ENCODE peak calls at places on chromosomes 7 and 10, in eight cellular contexts. One of them, this sample, is unnamed.

GRCh38 chr7:146201945-146202344 is 85.3 kb downstream of the CNTNAP2 start:
- DNase-seq in activated CD8-positive, alpha-beta T cell treated with anti-CD3 and anti-CD28 coated beads for 36 hours: no peak
- DNase-seq in WERI-Rb-1: no peak
- DNase-seq in GM18507: no peak
- DNase-seq in NCI-H2029: no peak
- DNase-seq in memory B cell: no peak
- DNase-seq in HL-60: no peak
- DNase-seq in fibroblast of lung: no peak
- DNase-seq in this sample: no peak

GRCh38 chr7:106867641-106868351 is 2.7 kb downstream of the PIK3CG start:
- DNase-seq in WERI-Rb-1: no peak
- DNase-seq in memory B cell: no peak
- DNase-seq in HL-60: no peak
- DNase-seq in GM18507: no peak
- DNase-seq in NCI-H2029: no peak
- DNase-seq in fibroblast of lung: no peak
- DNase-seq in activated CD8-positive, alpha-beta T cell treated with anti-CD3 and anti-CD28 coated beads for 36 hours: no peak
- DNase-seq in this sample: no peak

GRCh38 chr7:149455175-149455950 is 5.5 kb downstream of the ZNF777 start:
- DNase-seq in WERI-Rb-1: no peak
- DNase-seq in activated CD8-positive, alpha-beta T cell treated with anti-CD3 and anti-CD28 coated beads for 36 hours: no peak
- DNase-seq in memory B cell: no peak
- DNase-seq in GM18507: no peak
- DNase-seq in HL-60: no peak
- DNase-seq in NCI-H2029: no peak
- DNase-seq in fibroblast of lung: no peak
- DNase-seq in this sample: no peak

GRCh38 chr7:96996111-96996936 is 9.0 kb upstream of the DLX6 start:
- DNase-seq in WERI-Rb-1: peak
- DNase-seq in fibroblast of lung: no peak
- DNase-seq in HL-60: no peak
- DNase-seq in NCI-H2029: no peak
- DNase-seq in GM18507: no peak
- DNase-seq in memory B cell: no peak
- DNase-seq in activated CD8-positive, alpha-beta T cell treated with anti-CD3 and anti-CD28 coated beads for 36 hours: no peak
- DNase-seq in this sample: no peak

GRCh38 chr10:130652964-130653578 is 516.9 kb downstream of the GLRX3 start:
- DNase-seq in GM18507: no peak
- DNase-seq in NCI-H2029: no peak
- DNase-seq in activated CD8-positive, alpha-beta T cell treated with anti-CD3 and anti-CD28 coated beads for 36 hours: no peak
- DNase-seq in HL-60: no peak
- DNase-seq in fibroblast of lung: no peak
- DNase-seq in memory B cell: no peak
- DNase-seq in WERI-Rb-1: no peak
- DNase-seq in this sample: no peak

GRCh38 chr10:59625842-59626522 is 83.7 kb downstream of the SLC16A9 start:
- DNase-seq in WERI-Rb-1: peak
- DNase-seq in HL-60: peak
- DNase-seq in GM18507: peak
- DNase-seq in activated CD8-positive, alpha-beta T cell treated with anti-CD3 and anti-CD28 coated beads for 36 hours: peak
- DNase-seq in NCI-H2029: no peak
- DNase-seq in memory B cell: peak
- DNase-seq in fibroblast of lung: peak
- DNase-seq in this sample: peak

GRCh38 chr7:122304604-122304975 is at the start of gene FEZF1:
- DNase-seq in NCI-H2029: no peak
- DNase-seq in HL-60: no peak
- DNase-seq in fibroblast of lung: no peak
- DNase-seq in WERI-Rb-1: peak
- DNase-seq in GM18507: no peak
- DNase-seq in activated CD8-positive, alpha-beta T cell treated with anti-CD3 and anti-CD28 coated beads for 36 hours: no peak
- DNase-seq in memory B cell: no peak
- DNase-seq in this sample: no peak

GRCh38 chr7:40288827-40289226 is 154.0 kb downstream of the SUGCT start:
- DNase-seq in WERI-Rb-1: no peak
- DNase-seq in HL-60: no peak
- DNase-seq in NCI-H2029: no peak
- DNase-seq in fibroblast of lung: no peak
- DNase-seq in memory B cell: no peak
- DNase-seq in activated CD8-positive, alpha-beta T cell treated with anti-CD3 and anti-CD28 coated beads for 36 hours: no peak
- DNase-seq in GM18507: no peak
- DNase-seq in this sample: no peak

GRCh38 chr7:132546366-132547145 is 29.7 kb downstream of the PLXNA4 start:
- DNase-seq in WERI-Rb-1: peak
- DNase-seq in memory B cell: no peak
- DNase-seq in HL-60: no peak
- DNase-seq in GM18507: no peak
- DNase-seq in fibroblast of lung: no peak
- DNase-seq in activated CD8-positive, alpha-beta T cell treated with anti-CD3 and anti-CD28 coated beads for 36 hours: no peak
- DNase-seq in NCI-H2029: no peak
- DNase-seq in this sample: no peak

GRCh38 chr7:5001003-5001402 is 42.0 kb upstream of the MMD2 start:
- DNase-seq in GM18507: no peak
- DNase-seq in WERI-Rb-1: no peak
- DNase-seq in fibroblast of lung: no peak
- DNase-seq in HL-60: no peak
- DNase-seq in activated CD8-positive, alpha-beta T cell treated with anti-CD3 and anti-CD28 coated beads for 36 hours: no peak
- DNase-seq in memory B cell: no peak
- DNase-seq in NCI-H2029: no peak
- DNase-seq in this sample: no peak

GRCh38 chr7:25854608-25855497 is 297.1 kb upstream of the NFE2L3 start:
- DNase-seq in GM18507: no peak
- DNase-seq in memory B cell: no peak
- DNase-seq in activated CD8-positive, alpha-beta T cell treated with anti-CD3 and anti-CD28 coated beads for 36 hours: peak
- DNase-seq in HL-60: peak
- DNase-seq in fibroblast of lung: peak
- DNase-seq in WERI-Rb-1: peak
- DNase-seq in NCI-H2029: peak
- DNase-seq in this sample: peak

GRCh38 chr7:30321992-30322637 is 37.7 kb downstream of the ZNRF2 start:
- DNase-seq in activated CD8-positive, alpha-beta T cell treated with anti-CD3 and anti-CD28 coated beads for 36 hours: peak
- DNase-seq in HL-60: peak
- DNase-seq in memory B cell: no peak
- DNase-seq in NCI-H2029: no peak
- DNase-seq in fibroblast of lung: peak
- DNase-seq in WERI-Rb-1: no peak
- DNase-seq in GM18507: no peak
- DNase-seq in this sample: no peak

GRCh38 chr7:23473848-23474097 is 3.5 kb upstream of the IGF2BP3 start:
- DNase-seq in fibroblast of lung: no peak
- DNase-seq in GM18507: no peak
- DNase-seq in activated CD8-positive, alpha-beta T cell treated with anti-CD3 and anti-CD28 coated beads for 36 hours: no peak
- DNase-seq in memory B cell: no peak
- DNase-seq in NCI-H2029: no peak
- DNase-seq in HL-60: no peak
- DNase-seq in WERI-Rb-1: no peak
- DNase-seq in this sample: no peak

GRCh38 chr10:24469993-24470392 is 253.7 kb downstream of the ARHGAP21 start:
- DNase-seq in WERI-Rb-1: no peak
- DNase-seq in HL-60: no peak
- DNase-seq in fibroblast of lung: peak
- DNase-seq in activated CD8-positive, alpha-beta T cell treated with anti-CD3 and anti-CD28 coated beads for 36 hours: no peak
- DNase-seq in GM18507: no peak
- DNase-seq in NCI-H2029: peak
- DNase-seq in memory B cell: no peak
- DNase-seq in this sample: no peak

This sample was measured in NCI-H2107.